ENCODE peak calls at places on chromosome 2, in five cellular contexts. One of them, this sample, is unnamed.
A peak's percentile ranks its signal among the peaks of the same experiment; 100 is the strongest.

GRCh38 chr2:236133410-236134012 is 34.7 kb downstream of the GBX2 start:
- DNase-seq in pancreas: no peak
- DNase-seq in NT2/D1: no peak
- DNase-seq in neuronal stem cell: no peak
- DNase-seq in CD8-positive, alpha-beta memory T cell: no peak
- DNase-seq in this sample: no peak

GRCh38 chr2:187299122-187299906 is 148.7 kb downstream of the CALCRL start:
- DNase-seq in pancreas: no peak
- DNase-seq in NT2/D1: no peak
- DNase-seq in neuronal stem cell: no peak
- DNase-seq in CD8-positive, alpha-beta memory T cell: no peak
- DNase-seq in this sample: no peak

GRCh38 chr2:61426267-61426897 is 44.5 kb downstream of the USP34 start:
- DNase-seq in pancreas: peak; percentile 62
- DNase-seq in NT2/D1: peak; percentile 51
- DNase-seq in neuronal stem cell: peak; percentile 26
- DNase-seq in CD8-positive, alpha-beta memory T cell: peak; percentile 63
- DNase-seq in this sample: peak; percentile 47

GRCh38 chr2:198136142-198136541 is 331.7 kb downstream of the PLCL1 start:
- DNase-seq in pancreas: no peak
- DNase-seq in NT2/D1: no peak
- DNase-seq in neuronal stem cell: no peak
- DNase-seq in CD8-positive, alpha-beta memory T cell: no peak
- DNase-seq in this sample: no peak

GRCh38 chr2:17538844-17539554 is 1.5 kb upstream of the VSNL1 start:
- DNase-seq in pancreas: peak; percentile 90
- DNase-seq in NT2/D1: no peak
- DNase-seq in neuronal stem cell: peak; percentile 76
- DNase-seq in CD8-positive, alpha-beta memory T cell: no peak
- DNase-seq in this sample: no peak

GRCh38 chr2:232239956-232240681 is 138.4 kb upstream of the ALPP start:
- DNase-seq in pancreas: no peak
- DNase-seq in NT2/D1: no peak
- DNase-seq in neuronal stem cell: no peak
- DNase-seq in CD8-positive, alpha-beta memory T cell: no peak
- DNase-seq in this sample: no peak

GRCh38 chr2:105803337-105803736 is 58.6 kb downstream of the NCK2 start:
- DNase-seq in pancreas: no peak
- DNase-seq in NT2/D1: no peak
- DNase-seq in neuronal stem cell: no peak
- DNase-seq in CD8-positive, alpha-beta memory T cell: peak; percentile 34
- DNase-seq in this sample: no peak

GRCh38 chr2:60899230-60899891 is 18.0 kb downstream of the REL start:
- DNase-seq in pancreas: no peak
- DNase-seq in NT2/D1: no peak
- DNase-seq in neuronal stem cell: no peak
- DNase-seq in CD8-positive, alpha-beta memory T cell: no peak
- DNase-seq in this sample: no peak

GRCh38 chr2:29053223-29053622 is 21.1 kb downstream of the PCARE start:
- DNase-seq in pancreas: no peak
- DNase-seq in NT2/D1: peak; percentile 42
- DNase-seq in neuronal stem cell: no peak
- DNase-seq in CD8-positive, alpha-beta memory T cell: no peak
- DNase-seq in this sample: no peak

GRCh38 chr2:1717129-1717528 is 27.2 kb downstream of the PXDN start:
- DNase-seq in pancreas: no peak
- DNase-seq in NT2/D1: no peak
- DNase-seq in neuronal stem cell: no peak
- DNase-seq in CD8-positive, alpha-beta memory T cell: no peak
- DNase-seq in this sample: no peak

GRCh38 chr2:204842731-204843490 is 297.6 kb downstream of the PARD3B start:
- DNase-seq in pancreas: no peak
- DNase-seq in NT2/D1: no peak
- DNase-seq in neuronal stem cell: no peak
- DNase-seq in CD8-positive, alpha-beta memory T cell: no peak
- DNase-seq in this sample: no peak

GRCh38 chr2:164039270-164039669 is 303.5 kb upstream of the FIGN start:
- DNase-seq in pancreas: no peak
- DNase-seq in NT2/D1: no peak
- DNase-seq in neuronal stem cell: no peak
- DNase-seq in CD8-positive, alpha-beta memory T cell: no peak
- DNase-seq in this sample: no peak

GRCh38 chr2:164061129-164061746 is 325.4 kb upstream of the FIGN start:
- DNase-seq in pancreas: no peak
- DNase-seq in NT2/D1: peak; percentile 55
- DNase-seq in neuronal stem cell: peak; percentile 40
- DNase-seq in CD8-positive, alpha-beta memory T cell: no peak
- DNase-seq in this sample: peak; percentile 20

GRCh38 chr2:43737097-43737854 is 36.6 kb upstream of the DYNC2LI1 start:
- DNase-seq in pancreas: no peak
- DNase-seq in NT2/D1: no peak
- DNase-seq in neuronal stem cell: no peak
- DNase-seq in CD8-positive, alpha-beta memory T cell: no peak
- DNase-seq in this sample: no peak

GRCh38 chr2:145897151-145897550 is 1377.2 kb upstream of the ZEB2 start:
- DNase-seq in pancreas: no peak
- DNase-seq in NT2/D1: no peak
- DNase-seq in neuronal stem cell: no peak
- DNase-seq in CD8-positive, alpha-beta memory T cell: no peak
- DNase-seq in this sample: no peak

GRCh38 chr2:170525566-170525900 is 189.6 kb upstream of the SP5 start:
- DNase-seq in pancreas: no peak
- DNase-seq in NT2/D1: peak; percentile 68
- DNase-seq in neuronal stem cell: no peak
- DNase-seq in CD8-positive, alpha-beta memory T cell: no peak
- DNase-seq in this sample: no peak

GRCh38 chr2:162007447-162008040 is 66.5 kb downstream of the DPP4 start:
- DNase-seq in pancreas: no peak
- DNase-seq in NT2/D1: no peak
- DNase-seq in neuronal stem cell: no peak
- DNase-seq in CD8-positive, alpha-beta memory T cell: peak; percentile 16
- DNase-seq in this sample: no peak

GRCh38 chr2:100237770-100238169 is 84.5 kb downstream of the LONRF2 start:
- DNase-seq in pancreas: no peak
- DNase-seq in NT2/D1: no peak
- DNase-seq in neuronal stem cell: no peak
- DNase-seq in CD8-positive, alpha-beta memory T cell: no peak
- DNase-seq in this sample: no peak

GRCh38 chr2:235049719-235050118 is 97.9 kb downstream of the SH3BP4 start:
- DNase-seq in pancreas: peak; percentile 80
- DNase-seq in NT2/D1: no peak
- DNase-seq in neuronal stem cell: no peak
- DNase-seq in CD8-positive, alpha-beta memory T cell: no peak
- DNase-seq in this sample: no peak

GRCh38 chr2:20348542-20348941 is 2.1 kb downstream of the PUM2 start:
- DNase-seq in pancreas: no peak
- DNase-seq in NT2/D1: no peak
- DNase-seq in neuronal stem cell: no peak
- DNase-seq in CD8-positive, alpha-beta memory T cell: no peak
- DNase-seq in this sample: peak; percentile 50

GRCh38 chr2:20343128-20343527 is 7.5 kb downstream of the PUM2 start:
- DNase-seq in pancreas: no peak
- DNase-seq in NT2/D1: no peak
- DNase-seq in neuronal stem cell: no peak
- DNase-seq in CD8-positive, alpha-beta memory T cell: no peak
- DNase-seq in this sample: no peak

GRCh38 chr2:20349457-20350034 is 1.1 kb downstream of the PUM2 start:
- DNase-seq in pancreas: no peak
- DNase-seq in NT2/D1: no peak
- DNase-seq in neuronal stem cell: no peak
- DNase-seq in CD8-positive, alpha-beta memory T cell: no peak
- DNase-seq in this sample: no peak

GRCh38 chr2:20350105-20350712 is 435 bp downstream of the PUM2 start:
- DNase-seq in pancreas: peak; percentile 83
- DNase-seq in NT2/D1: peak; percentile 44
- DNase-seq in neuronal stem cell: peak; percentile 66
- DNase-seq in CD8-positive, alpha-beta memory T cell: no peak
- DNase-seq in this sample: peak; percentile 76

GRCh38 chr2:20346565-20347127 is 4.0 kb downstream of the PUM2 start:
- DNase-seq in pancreas: no peak
- DNase-seq in NT2/D1: no peak
- DNase-seq in neuronal stem cell: no peak
- DNase-seq in CD8-positive, alpha-beta memory T cell: no peak
- DNase-seq in this sample: no peak
- H3K4me1 ChIP-seq in pancreas: peaks cover 36% of the 10 kb centered on the region
- H3K4me1 ChIP-seq in NT2/D1: peaks cover 6% of the 10 kb centered on the region
- H3K4me1 ChIP-seq in neuronal stem cell: peaks cover 12% of the 10 kb centered on the region
- H3K4me1 ChIP-seq in CD8-positive, alpha-beta memory T cell: peaks cover 66% of the 10 kb centered on the region
- H3K4me1 ChIP-seq in this sample: peaks cover 60% of the 10 kb centered on the region

DNA sequence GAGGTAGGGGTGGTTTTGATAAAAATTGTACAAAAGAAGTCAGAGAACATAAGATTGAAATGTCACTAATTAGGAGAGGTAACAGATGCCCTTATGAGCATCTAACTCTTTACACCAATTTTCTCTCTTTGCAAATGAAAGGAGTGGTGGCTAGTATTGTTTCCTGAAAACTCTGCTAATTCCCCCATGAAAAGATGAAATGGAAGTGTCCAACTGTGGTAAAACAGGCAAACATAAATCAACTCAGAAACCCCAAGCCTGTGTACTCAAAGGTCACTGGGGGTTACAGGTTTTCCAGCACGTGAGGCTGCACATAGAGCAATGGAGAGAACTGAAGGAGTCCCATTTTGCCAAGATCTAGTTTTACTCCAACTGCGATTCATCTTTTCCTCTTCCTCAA is 132.1 kb downstream of the MEIS1 start:
- DNase-seq in pancreas: no peak
- DNase-seq in NT2/D1: no peak
- DNase-seq in neuronal stem cell: no peak
- DNase-seq in CD8-positive, alpha-beta memory T cell: no peak
- DNase-seq in this sample: no peak
- H3K4me1 ChIP-seq in pancreas: peaks cover 39% of the 10 kb centered on the region
- H3K4me1 ChIP-seq in NT2/D1: no peaks in the 10 kb centered on the region
- H3K4me1 ChIP-seq in neuronal stem cell: peaks cover 28% of the 10 kb centered on the region
- H3K4me1 ChIP-seq in CD8-positive, alpha-beta memory T cell: no peaks in the 10 kb centered on the region
- H3K4me1 ChIP-seq in this sample: no peaks in the 10 kb centered on the region

GRCh38 chr2:64652231-64653173 is 1.2 kb downstream of the SERTAD2 start:
- DNase-seq in pancreas: no peak
- DNase-seq in NT2/D1: no peak
- DNase-seq in neuronal stem cell: no peak
- DNase-seq in CD8-positive, alpha-beta memory T cell: no peak
- DNase-seq in this sample: peak; percentile 46

GRCh38 chr2:64650257-64650656 is 3.5 kb downstream of the SERTAD2 start:
- DNase-seq in pancreas: no peak
- DNase-seq in NT2/D1: no peak
- DNase-seq in neuronal stem cell: no peak
- DNase-seq in CD8-positive, alpha-beta memory T cell: no peak
- DNase-seq in this sample: no peak

GRCh38 chr2:64651590-64651989 is 2.1 kb downstream of the SERTAD2 start:
- DNase-seq in pancreas: no peak
- DNase-seq in NT2/D1: no peak
- DNase-seq in neuronal stem cell: no peak
- DNase-seq in CD8-positive, alpha-beta memory T cell: no peak
- DNase-seq in this sample: no peak

GRCh38 chr2:64649626-64650025 is 4.1 kb downstream of the SERTAD2 start:
- DNase-seq in pancreas: peak; percentile 61
- DNase-seq in NT2/D1: no peak
- DNase-seq in neuronal stem cell: no peak
- DNase-seq in CD8-positive, alpha-beta memory T cell: no peak
- DNase-seq in this sample: no peak

DNA sequence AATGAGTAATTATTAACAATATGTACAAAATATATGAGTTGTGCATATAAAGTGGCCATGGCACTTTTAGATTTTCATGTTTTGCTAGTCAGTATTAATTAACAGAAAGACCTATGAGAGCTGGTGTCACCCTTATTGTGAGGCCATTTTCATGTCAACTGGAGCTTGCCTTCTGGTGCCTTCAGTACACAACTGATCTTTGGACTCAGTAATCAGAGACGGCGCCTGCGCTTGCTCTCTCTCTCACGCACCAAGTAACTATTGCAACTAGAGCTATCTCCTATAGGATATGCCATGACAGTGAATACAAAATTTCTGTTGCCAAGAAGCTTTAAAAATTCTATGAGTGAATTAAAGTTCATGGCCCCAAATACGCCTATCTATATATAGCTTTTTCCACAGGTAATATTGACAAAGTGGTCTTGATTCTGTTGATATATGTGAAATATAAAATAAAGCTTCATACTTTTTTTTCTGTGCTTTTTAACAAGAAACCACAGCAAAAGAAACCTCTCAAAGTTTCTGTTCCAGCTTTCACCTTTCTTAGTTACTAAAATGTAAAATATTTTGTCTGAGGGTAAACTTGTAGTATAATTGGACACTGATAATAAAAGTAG is 2.9 kb downstream of the SERTAD2 start:
- DNase-seq in pancreas: no peak
- DNase-seq in NT2/D1: no peak
- DNase-seq in neuronal stem cell: no peak
- DNase-seq in CD8-positive, alpha-beta memory T cell: no peak
- DNase-seq in this sample: no peak
- H3K4me1 ChIP-seq in pancreas: peaks cover 62% of the 10 kb centered on the region
- H3K4me1 ChIP-seq in NT2/D1: peaks cover 2% of the 10 kb centered on the region
- H3K4me1 ChIP-seq in neuronal stem cell: peaks cover 18% of the 10 kb centered on the region
- H3K4me1 ChIP-seq in CD8-positive, alpha-beta memory T cell: peaks cover 66% of the 10 kb centered on the region
- H3K4me1 ChIP-seq in this sample: peaks cover 47% of the 10 kb centered on the region

GRCh38 chr2:153101187-153101586 is 377.4 kb downstream of the RPRM start:
- DNase-seq in pancreas: no peak
- DNase-seq in NT2/D1: no peak
- DNase-seq in neuronal stem cell: no peak
- DNase-seq in CD8-positive, alpha-beta memory T cell: no peak
- DNase-seq in this sample: no peak

GRCh38 chr2:153100139-153100538 is 378.4 kb downstream of the RPRM start:
- DNase-seq in pancreas: no peak
- DNase-seq in NT2/D1: no peak
- DNase-seq in neuronal stem cell: peak; percentile 11
- DNase-seq in CD8-positive, alpha-beta memory T cell: no peak
- DNase-seq in this sample: no peak

GRCh38 chr2:153096272-153096671 is 377.9 kb downstream of the ARL6IP6 start:
- DNase-seq in pancreas: no peak
- DNase-seq in NT2/D1: no peak
- DNase-seq in neuronal stem cell: no peak
- DNase-seq in CD8-positive, alpha-beta memory T cell: no peak
- DNase-seq in this sample: no peak

DNA sequence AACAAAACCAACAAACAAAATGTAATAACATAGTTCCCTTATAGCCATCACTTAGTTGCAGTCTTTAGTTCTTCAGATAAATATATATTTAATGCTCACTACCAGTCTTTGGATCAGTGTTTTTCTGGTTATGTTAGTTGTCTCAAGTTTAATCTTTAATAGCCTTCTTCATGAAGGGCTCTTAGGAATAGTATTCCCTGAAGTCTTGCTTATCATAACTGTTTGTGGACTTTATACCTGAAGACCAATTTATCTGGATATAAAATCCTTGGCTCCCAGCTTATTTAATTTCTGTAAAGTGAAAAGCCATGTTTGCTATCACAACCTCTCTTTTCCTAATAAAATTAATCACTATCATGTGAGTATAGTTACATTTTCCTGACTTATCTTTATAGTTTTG is 379.7 kb downstream of the ARL6IP6 start:
- DNase-seq in pancreas: no peak
- DNase-seq in NT2/D1: no peak
- DNase-seq in neuronal stem cell: no peak
- DNase-seq in CD8-positive, alpha-beta memory T cell: no peak
- DNase-seq in this sample: no peak
- H3K4me1 ChIP-seq in pancreas: no peaks in the 10 kb centered on the region
- H3K4me1 ChIP-seq in NT2/D1: no peaks in the 10 kb centered on the region
- H3K4me1 ChIP-seq in neuronal stem cell: peaks cover 3% of the 10 kb centered on the region
- H3K4me1 ChIP-seq in CD8-positive, alpha-beta memory T cell: no peaks in the 10 kb centered on the region
- H3K4me1 ChIP-seq in this sample: no peaks in the 10 kb centered on the region

This sample was measured in DND-41.